ENCODE peak calls at places on chromosome 14, in eight cellular contexts. F, L, K, T, D, A, H and Q are unnamed samples.

GRCh38 chr14:76131071-76131985 is 20.4 kb upstream of the GPATCH2L start:
- DNase-seq in F (no peak), L (no peak), K (no peak), T (no peak), D (no peak), A (no peak), H (no peak), Q (no peak)

GRCh38 chr14:20503905-20504304 is 1.4 kb upstream of the RNASE10 start:
- DNase-seq in F (no peak), L (no peak), K (no peak), T (no peak), D (no peak), A (no peak), H (no peak), Q (no peak)

GRCh38 chr14:72236629-72237028 is 304.4 kb downstream of the RGS6 start:
- DNase-seq in F (no peak), L (no peak), K (no peak), T (no peak), D (no peak), A (no peak), H (no peak), Q (no peak)

GRCh38 chr14:38485011-38485410 is 229.1 kb upstream of the CLEC14A start:
- DNase-seq in F (no peak), L (no peak), K (no peak), T (no peak), D (no peak), A (no peak), H (no peak), Q (no peak)

GRCh38 chr14:34113991-34114390 is 163.1 kb upstream of the EGLN3 start:
- DNase-seq in F (no peak), L (no peak), K (no peak), T (no peak), D (no peak), A (no peak), H (no peak), Q (no peak)

GRCh38 chr14:20690848-20691640 is 2.5 kb downstream of the ANG start:
- DNase-seq in F (peak), L (peak), K (no peak), T (no peak), D (no peak), A (peak), H (peak), Q (peak)

GRCh38 chr14:91509083-91509877 is 830 bp downstream of the PPP4R3A start:
- DNase-seq in F (peak), L (no peak), K (no peak), T (no peak), D (peak), A (peak), H (no peak), Q (no peak)

GRCh38 chr14:96762650-96763049 is 34.5 kb upstream of the VRK1 start:
- DNase-seq in F (peak), L (peak), K (no peak), T (no peak), D (no peak), A (peak), H (no peak), Q (peak)

GRCh38 chr14:29925106-29925722 is 2.4 kb downstream of the PRKD1 start:
- DNase-seq in F (no peak), L (peak), K (peak), T (peak), D (no peak), A (no peak), H (no peak), Q (no peak)

GRCh38 chr14:77124345-77125274 is 17.0 kb downstream of the ZDHHC22 start:
- DNase-seq in F (peak), L (no peak), K (no peak), T (no peak), D (no peak), A (peak), H (peak), Q (peak)

GRCh38 chr14:68815288-68816182 is 22.7 kb upstream of the ZFP36L1 start:
- DNase-seq in F (no peak), L (no peak), K (no peak), T (no peak), D (no peak), A (peak), H (peak), Q (no peak)

GRCh38 chr14:55915464-55915863 is 202.7 kb upstream of the PELI2 start:
- DNase-seq in F (no peak), L (peak), K (no peak), T (no peak), D (no peak), A (no peak), H (peak), Q (no peak)

GRCh38 chr14:102125546-102125945 is 14.2 kb upstream of the WDR20 start:
- DNase-seq in F (no peak), L (no peak), K (no peak), T (no peak), D (no peak), A (peak), H (no peak), Q (no peak)

GRCh38 chr14:103104389-103104653 is 9.8 kb downstream of the EXOC3L4 start:
- DNase-seq in F (no peak), L (no peak), K (no peak), T (no peak), D (no peak), A (no peak), H (no peak), Q (no peak)

GRCh38 chr14:75877884-75878283 is 103.9 kb downstream of the TGFB3 start:
- DNase-seq in F (no peak), L (no peak), K (no peak), T (no peak), D (no peak), A (no peak), H (no peak), Q (no peak)

GRCh38 chr14:49461529-49462401 is 124.4 kb downstream of the RPS29 start:
- DNase-seq in F (peak), L (peak), K (peak), T (peak), D (no peak), A (peak), H (peak), Q (no peak)

GRCh38 chr14:100376751-100377171 is 53.6 kb downstream of the SLC25A47 start:
- DNase-seq in F (no peak), L (no peak), K (no peak), T (no peak), D (no peak), A (no peak), H (no peak), Q (no peak)
- TF ChIP-seq CTCF in F (peak), L (peak), K (peak), T (peak), D (no peak), A (no peak), H (no peak), Q (no peak)

GRCh38 chr14:54338696-54339317 is 58.0 kb upstream of the CDKN3 start:
- DNase-seq in F (no peak), L (peak), K (no peak), T (peak), D (no peak), A (no peak), H (no peak), Q (no peak)
- TF ChIP-seq CTCF in F (peak), L (peak), K (peak), T (peak), D (no peak), A (no peak), H (peak), Q (peak)

GRCh38 chr14:90060965-90061848 is 587 bp upstream of the KCNK13 start:
- DNase-seq in F (peak), L (no peak), K (no peak), T (no peak), D (no peak), A (peak), H (no peak), Q (no peak)

GRCh38 chr14:90061849-90062794 is at the start of gene KCNK13:
- DNase-seq in F (peak), L (no peak), K (no peak), T (no peak), D (no peak), A (peak), H (no peak), Q (peak)

GRCh38 chr14:90062852-90063539 is 1.2 kb downstream of the KCNK13 start:
- DNase-seq in F (no peak), L (no peak), K (no peak), T (no peak), D (no peak), A (peak), H (no peak), Q (no peak)

GRCh38 chr14:90058876-90059458 is 2.8 kb upstream of the KCNK13 start:
- DNase-seq in F (no peak), L (peak), K (no peak), T (no peak), D (no peak), A (no peak), H (no peak), Q (no peak)

DNA sequence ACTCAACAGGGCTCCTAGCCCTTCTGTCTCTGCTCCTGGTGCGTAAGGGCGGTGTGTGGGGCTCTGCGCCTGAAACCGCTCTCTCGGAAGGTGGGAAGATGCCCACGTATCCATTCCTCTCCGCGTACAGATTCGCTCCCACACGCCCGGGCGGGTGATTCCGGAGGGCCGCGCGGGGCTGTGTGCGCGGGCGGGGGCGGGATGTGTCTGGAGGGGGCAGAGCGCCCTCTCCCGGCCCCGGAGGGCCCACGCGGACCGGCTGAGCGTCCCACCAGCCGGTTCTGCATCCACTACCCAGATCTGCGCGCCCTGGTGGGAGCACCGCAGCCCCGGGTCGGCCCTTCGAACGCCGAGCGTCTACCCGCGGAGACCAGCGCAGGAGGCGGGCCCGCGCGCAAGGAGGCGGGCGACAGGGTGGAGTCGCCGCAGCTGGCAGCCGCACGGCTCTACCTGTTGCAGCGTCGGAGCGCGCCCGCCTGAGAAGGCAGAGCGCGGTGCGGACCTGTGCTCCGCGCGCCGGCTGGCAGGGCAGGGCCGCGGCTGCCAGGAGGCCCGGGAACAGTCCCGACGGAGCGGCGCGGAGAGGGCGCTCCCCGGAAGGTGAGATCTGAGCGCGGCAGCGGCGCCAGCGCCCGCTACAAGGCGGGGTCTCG is 1.4 kb upstream of the KCNK13 start:
- DNase-seq in F (peak), L (peak), K (no peak), T (no peak), D (no peak), A (peak), H (no peak), Q (peak)
- TF ChIP-seq CTCF in F (peak), L (peak), K (peak), T (peak), D (no peak), A (peak), H (no peak), Q (peak)

DNA sequence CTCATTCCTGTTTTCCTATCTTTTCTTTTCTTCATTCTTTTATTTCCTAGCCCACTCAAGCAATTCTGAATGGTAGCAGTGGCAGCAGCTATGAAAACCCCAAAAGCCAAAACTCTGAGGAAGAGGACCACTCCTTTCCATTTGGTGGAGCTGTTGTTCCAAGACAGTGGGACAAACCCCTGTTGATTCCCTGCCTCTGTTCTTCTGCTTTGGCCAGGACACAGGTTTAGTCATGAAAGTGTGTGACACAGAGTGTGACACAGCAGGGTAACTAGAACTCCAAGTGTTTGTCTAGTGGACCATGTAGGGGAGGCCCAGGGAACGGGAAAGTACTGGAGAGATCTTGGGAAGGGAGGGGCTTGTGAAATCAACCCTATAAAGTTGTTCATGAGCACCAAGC is 71.1 kb downstream of the PTCSC3 start:
- DNase-seq in F (no peak), L (no peak), K (no peak), T (no peak), D (no peak), A (no peak), H (no peak), Q (no peak)
- TF ChIP-seq CTCF in F (peak), L (peak), K (no peak), T (peak), D (no peak), A (no peak), H (no peak), Q (peak)

DNA sequence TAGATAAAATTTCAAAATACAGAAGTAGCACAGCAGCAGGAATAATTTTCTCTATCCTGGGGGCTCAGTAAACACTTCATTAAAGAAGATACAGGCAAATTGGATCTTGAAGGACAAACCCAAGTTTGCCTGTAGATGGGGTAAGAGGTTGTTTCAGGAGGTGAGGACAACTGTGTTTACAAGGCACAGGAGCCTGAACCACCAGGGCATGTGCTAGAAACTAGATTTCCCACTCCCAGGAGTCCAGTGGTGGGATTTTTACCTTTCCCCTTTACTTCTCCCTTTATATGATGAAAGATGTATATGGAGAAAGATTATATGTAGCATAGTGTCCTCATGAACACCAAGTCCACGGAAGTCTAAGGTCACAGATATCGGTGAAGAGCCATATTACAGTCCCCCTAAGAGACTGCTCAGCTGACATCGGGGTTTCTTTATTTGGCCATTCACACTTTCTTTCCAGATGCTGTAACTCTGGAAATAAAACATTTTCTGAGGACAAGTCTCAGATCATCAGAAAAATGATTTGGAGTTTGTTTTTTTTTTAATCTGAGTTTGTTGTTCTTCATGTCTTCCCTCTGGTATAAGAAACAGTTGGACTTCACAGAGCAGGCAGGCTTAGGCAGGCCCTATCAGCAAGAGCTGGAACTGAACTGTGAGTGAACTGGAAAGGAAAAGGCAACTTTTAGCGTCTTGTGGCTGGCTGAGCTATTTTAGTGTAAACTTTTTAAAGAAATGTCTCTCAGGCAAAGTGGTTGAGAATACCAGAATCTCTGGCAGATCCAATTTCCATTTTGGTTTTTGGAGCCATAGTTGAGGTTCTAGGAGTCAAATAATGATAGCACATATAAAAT is 8.0 kb upstream of the EVL start:
- DNase-seq in F (no peak), L (peak), K (no peak), T (no peak), D (no peak), A (peak), H (no peak), Q (no peak)
- TF ChIP-seq CTCF in F (no peak), L (peak), K (peak), T (peak), D (peak), A (peak), H (peak), Q (no peak)